ENCODE peak calls at places on chromosomes 7 and 10, in nine cellular contexts. N is PC-3; B is ovary; M is fibroblast of lung; C is lower lobe of right lung; X is adrenal gland; R is right lobe of liver; I is PC-9; H is CD8-positive, alpha-beta T cell. P is an unnamed sample.

GRCh38 chr7:75042299-75042698 is 31.3 kb downstream of the RCC1L start:
- DNase-seq in N (no peak), B (peak; percentile 75), M (no peak), C (no peak), X (no peak), R (no peak), I (no peak), H (no peak), P (no peak)

GRCh38 chr7:135253851-135254815 is 20.5 kb downstream of the STRA8 start:
- DNase-seq in N (peak; percentile 74), B (peak; percentile 48), M (peak; percentile 77), C (peak; percentile 73), X (peak; percentile 62), R (no peak), I (peak; percentile 72), H (no peak), P (peak; percentile 71)

GRCh38 chr7:28793383-28793782 is 164.7 kb downstream of the TRIL start:
- DNase-seq in N (peak; percentile 4), B (no peak), M (no peak), C (no peak), X (no peak), R (no peak), I (no peak), H (no peak), P (no peak)

GRCh38 chr7:93025389-93025788 is 92.4 kb downstream of the SAMD9 start:
- DNase-seq in N (no peak), B (no peak), M (no peak), C (no peak), X (no peak), R (no peak), I (no peak), H (no peak), P (no peak)

GRCh38 chr7:122046402-122046801 is 97.6 kb downstream of the AASS start:
- DNase-seq in N (no peak), B (no peak), M (no peak), C (no peak), X (no peak), R (no peak), I (no peak), H (no peak), P (no peak)

GRCh38 chr7:69211739-69212138 is 386.5 kb upstream of the AUTS2 start:
- DNase-seq in N (no peak), B (no peak), M (no peak), C (no peak), X (no peak), R (peak; percentile 29), I (no peak), H (no peak), P (no peak)

GRCh38 chr10:127997937-127998336 is 91.0 kb downstream of the PTPRE start:
- DNase-seq in N (no peak), B (no peak), M (peak; percentile 35), C (no peak), X (no peak), R (no peak), I (no peak), H (no peak), P (no peak)

GRCh38 chr7:42235734-42236133 is 1.3 kb downstream of the GLI3 start:
- DNase-seq in N (no peak), B (peak; percentile 55), M (no peak), C (no peak), X (peak; percentile 25), R (no peak), I (no peak), H (no peak), P (peak; percentile 24)

GRCh38 chr10:79321951-79322350 is 25.3 kb upstream of the PPIF start:
- DNase-seq in N (peak; percentile 44), B (no peak), M (no peak), C (no peak), X (no peak), R (no peak), I (no peak), H (no peak), P (no peak)

GRCh38 chr7:30988346-30989005 is 24.7 kb downstream of the GHRHR start:
- DNase-seq in N (peak; percentile 47), B (peak; percentile 51), M (no peak), C (peak; percentile 85), X (peak; percentile 84), R (peak; percentile 74), I (peak; percentile 81), H (no peak), P (no peak)

GRCh38 chr7:17130281-17131059 is 168.0 kb upstream of the AHR start:
- DNase-seq in N (peak; percentile 76), B (no peak), M (peak; percentile 85), C (no peak), X (no peak), R (no peak), I (peak; percentile 100), H (no peak), P (peak; percentile 90)

GRCh38 chr7:85405016-85405415 is 218.2 kb upstream of the SEMA3D start:
- DNase-seq in N (no peak), B (no peak), M (no peak), C (no peak), X (no peak), R (no peak), I (no peak), H (no peak), P (no peak)
- TF ChIP-seq CTCF in N (no peak), B (no peak), M (no peak), C (no peak), X (no peak), R (no peak), I (no peak), H (no peak), P (no peak)

GRCh38 chr10:21501109-21501508 is 24.4 kb downstream of the SKIDA1 start:
- DNase-seq in N (no peak), B (no peak), M (no peak), C (no peak), X (no peak), R (no peak), I (no peak), H (no peak), P (no peak)

GRCh38 chr10:21499910-21500577 is 25.4 kb downstream of the SKIDA1 start:
- DNase-seq in N (no peak), B (peak; percentile 59), M (no peak), C (peak; percentile 48), X (no peak), R (peak; percentile 60), I (no peak), H (no peak), P (no peak)

GRCh38 chr10:21499580-21499909 is 25.9 kb downstream of the SKIDA1 start:
- DNase-seq in N (no peak), B (no peak), M (no peak), C (no peak), X (no peak), R (peak; percentile 58), I (no peak), H (no peak), P (no peak)

GRCh38 chr10:21501731-21502370 is 23.6 kb downstream of the SKIDA1 start:
- DNase-seq in N (no peak), B (no peak), M (no peak), C (no peak), X (no peak), R (no peak), I (no peak), H (no peak), P (no peak)

GRCh38 chr10:21500578-21500910 is 24.9 kb downstream of the SKIDA1 start:
- DNase-seq in N (no peak), B (no peak), M (no peak), C (no peak), X (no peak), R (no peak), I (no peak), H (no peak), P (no peak)
- H3K4me3 ChIP-seq in N (no peak overlapping the region), B (no peak overlapping the region), M (no peak overlapping the region), C (peak overlapping the region; percentile 32), X (no peak overlapping the region), R (peak overlapping the region; percentile 52), I (no peak overlapping the region), H (no peak overlapping the region), P (no peak overlapping the region)

DNA sequence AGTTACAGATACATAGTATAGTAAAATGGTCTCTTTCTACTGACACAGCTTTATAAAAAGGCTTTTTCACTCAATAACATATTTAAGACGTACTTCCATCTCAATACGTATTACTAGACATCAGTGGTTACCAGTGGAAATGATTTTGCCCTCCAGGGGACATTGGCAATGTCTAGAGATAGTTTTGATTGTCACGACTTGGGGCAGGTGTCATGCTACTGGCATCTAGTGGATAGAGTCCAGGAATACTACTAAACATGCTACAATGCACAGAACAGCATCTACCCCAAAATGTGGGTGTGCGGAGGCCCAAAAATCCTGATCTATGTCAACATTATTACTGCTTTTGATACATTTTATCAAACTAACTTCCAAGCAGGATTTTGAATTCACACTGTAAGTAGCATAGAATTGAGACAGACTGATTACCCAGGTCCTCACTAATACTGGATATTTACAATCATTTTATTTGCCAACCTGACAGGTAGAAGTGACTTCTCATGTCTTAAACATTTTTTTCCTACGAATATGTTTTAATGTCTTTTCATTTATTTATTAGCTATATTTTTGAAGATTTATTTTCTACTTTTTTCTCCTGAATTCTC is 53.8 kb downstream of the HGF start:
- DNase-seq in N (peak; percentile 83), B (no peak), M (peak; percentile 53), C (no peak), X (no peak), R (no peak), I (no peak), H (no peak), P (peak; percentile 50)
- TF ChIP-seq CTCF in N (peak; percentile 90), B (no peak), M (no peak), C (no peak), X (no peak), R (peak; percentile 10), I (peak; percentile 31), H (no peak), P (peak; percentile 57)

DNA sequence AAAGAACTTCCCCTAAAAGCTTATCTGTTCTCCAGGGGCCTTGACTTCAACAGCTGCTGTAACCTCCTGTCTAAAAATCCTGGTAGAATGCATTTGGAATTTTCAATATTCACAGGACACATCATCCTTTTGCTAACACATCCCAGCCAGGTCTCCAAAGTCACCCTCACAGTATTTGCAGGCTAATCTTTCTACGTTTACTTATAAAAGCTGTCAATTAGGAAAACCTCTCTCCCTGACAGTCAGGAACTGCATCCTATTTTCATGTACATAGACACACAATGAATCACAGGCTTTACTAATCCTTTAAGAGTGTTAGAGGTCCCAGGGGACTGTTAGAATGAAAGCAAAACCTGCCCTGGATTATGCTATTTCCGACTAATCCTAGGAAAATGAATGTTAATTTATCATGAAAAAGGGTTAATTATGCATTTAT is 102.2 kb downstream of the GFRA1 start:
- DNase-seq in N (no peak), B (no peak), M (peak; percentile 37), C (no peak), X (no peak), R (no peak), I (no peak), H (no peak), P (peak; percentile 24)
- H3K4me3 ChIP-seq in N (no peak overlapping the region), B (no peak overlapping the region), M (no peak overlapping the region), C (no peak overlapping the region), X (no peak overlapping the region), R (no peak overlapping the region), I (no peak overlapping the region), H (no peak overlapping the region), P (no peak overlapping the region)

GRCh38 chr7:50801907-50802306 is 19.2 kb upstream of the GRB10 start:
- DNase-seq in N (peak; percentile 11), B (no peak), M (no peak), C (no peak), X (no peak), R (no peak), I (no peak), H (no peak), P (no peak)
- TF ChIP-seq CTCF in N (peak; percentile 41), B (no peak), M (no peak), C (no peak), X (no peak), R (peak; percentile 29), I (peak; percentile 56), H (no peak), P (no peak)

P was measured in astrocyte of the spinal cord.